ENCODE peak calls at places on chromosomes 5 and 9, in four cellular contexts. I is A549, X is H1, T is K562. G is an unnamed sample.

GRCh38 chr5:108998216-108998615 is 250.5 kb downstream of the FER start:
- DNase-seq in I (no peak), T (no peak), X (no peak), G (no peak)

GRCh38 chr9:115494958-115495690 is 377.2 kb upstream of the TNC start:
- DNase-seq in X (no peak), T (no peak), I (no peak), G (peak; percentile 85)

GRCh38 chr5:4113426-4113825 is 517.8 kb downstream of the IRX1 start:
- DNase-seq in I (no peak), X (no peak), T (no peak), G (no peak)

GRCh38 chr5:171312129-171312819 is 3.2 kb downstream of the TLX3 start:
- DNase-seq in T (no peak), X (peak; percentile 65), I (no peak), G (no peak)

GRCh38 chr9:131669234-131670172 is 70.4 kb downstream of the RAPGEF1 start:
- DNase-seq in T (no peak), I (no peak), X (no peak), G (no peak)

GRCh38 chr5:150215978-150216944 is 26.4 kb downstream of the SLC6A7 start:
- DNase-seq in I (no peak), T (no peak), X (no peak), G (peak; percentile 42)

GRCh38 chr5:79973511-79973910 is 17.6 kb downstream of the MTX3 start:
- DNase-seq in T (no peak), X (no peak), I (no peak), G (no peak)

GRCh38 chr5:40691894-40692293 is 12.2 kb downstream of the PTGER4 start:
- DNase-seq in X (no peak), T (no peak), I (no peak), G (no peak)

GRCh38 chr5:18752317-18752716 is 1118.1 kb downstream of the TAF11L14 start:
- DNase-seq in T (no peak), I (no peak), X (no peak), G (no peak)

GRCh38 chr5:72955143-72955767 is 586 bp upstream of the FCHO2 start:
- DNase-seq in I (no peak), T (peak; percentile 70), X (no peak), G (peak; percentile 64)

GRCh38 chr5:154740483-154740882 is 14.7 kb upstream of the LARP1 start:
- DNase-seq in X (no peak), I (no peak), T (no peak), G (no peak)

GRCh38 chr9:90848866-90849265 is 47.2 kb downstream of the SYK start:
- DNase-seq in T (no peak), I (no peak), X (no peak), G (no peak)

GRCh38 chr5:56055859-56056258 is 61.1 kb upstream of the IL6ST start:
- DNase-seq in I (no peak), T (no peak), X (no peak), G (no peak)

GRCh38 chr5:55159763-55160492 is at the start of gene GPX8:
- DNase-seq in T (peak; percentile 45), I (peak; percentile 76), X (no peak), G (peak; percentile 32)

GRCh38 chr5:111022301-111022700 is 49.2 kb upstream of the TSLP start:
- DNase-seq in T (no peak), X (no peak), I (no peak), G (no peak)

GRCh38 chr9:137032893-137033292 is 1.0 kb upstream of the FUT7 start:
- DNase-seq in X (no peak), I (no peak), T (no peak), G (no peak)

GRCh38 chr9:135973276-135974219 is 12.4 kb upstream of the UBAC1 start:
- DNase-seq in X (no peak), T (no peak), I (no peak), G (no peak)

GRCh38 chr5:74652576-74652975 is 12.0 kb upstream of the ENC1 start:
- DNase-seq in T (no peak), I (no peak), X (no peak), G (no peak)

GRCh38 chr9:34633851-34634550 is 3.6 kb downstream of the SIGMAR1 start:
- DNase-seq in X (peak; percentile 84), I (peak; percentile 85), T (peak; percentile 71), G (peak; percentile 56)

GRCh38 chr9:16625831-16626230 is 244.6 kb downstream of the BNC2 start:
- DNase-seq in X (no peak), I (no peak), T (no peak), G (no peak)

GRCh38 chr5:34627794-34628193 is 28.3 kb upstream of the RAI14 start:
- DNase-seq in X (no peak), T (no peak), I (no peak), G (no peak)

GRCh38 chr9:71209890-71210289 is 88.5 kb upstream of the TRPM3 start:
- DNase-seq in I (no peak), X (no peak), T (no peak), G (no peak)

GRCh38 chr5:91307023-91307422 is 76.1 kb downstream of the ARRDC3 start:
- DNase-seq in I (no peak), X (no peak), T (no peak), G (no peak)

GRCh38 chr5:102545175-102545574 is 46.4 kb upstream of the SLCO6A1 start:
- DNase-seq in T (peak; percentile 5), I (no peak), X (peak; percentile 63), G (peak; percentile 35)

GRCh38 chr5:136082390-136083193 is 50.1 kb upstream of the SMAD5 start:
- DNase-seq in I (peak; percentile 76), T (peak; percentile 74), X (peak; percentile 92), G (peak; percentile 59)

GRCh38 chr5:134070979-134071849 is 43.3 kb upstream of the TCF7 start:
- DNase-seq in X (peak; percentile 75), I (peak; percentile 66), T (no peak), G (peak; percentile 72)

GRCh38 chr5:112878760-112879159 is 17.7 kb downstream of the SRP19 start:
- DNase-seq in T (peak; percentile 47), X (no peak), I (no peak), G (no peak)

GRCh38 chr9:134366223-134367031 is 40.2 kb downstream of the RXRA start:
- DNase-seq in I (peak; percentile 86), T (no peak), X (no peak), G (no peak)

GRCh38 chr9:114033397-114034103 is 44.5 kb downstream of the AMBP start:
- DNase-seq in I (no peak), X (peak; percentile 82), T (peak; percentile 54), G (peak; percentile 13)

GRCh38 chr5:63483338-63483737 is 478.9 kb downstream of the HTR1A start:
- DNase-seq in I (no peak), T (no peak), X (no peak), G (no peak)

GRCh38 chr5:171855798-171856772 is 70.5 kb downstream of the SMIM23 start:
- DNase-seq in X (no peak), T (no peak), I (no peak), G (no peak)

GRCh38 chr9:38074441-38074943 is 5.5 kb upstream of the SHB start:
- DNase-seq in T (no peak), X (no peak), I (no peak), G (peak; percentile 72)

GRCh38 chr5:2184024-2184362 is 301.3 kb upstream of the IRX4 start:
- DNase-seq in X (no peak), T (no peak), I (no peak), G (no peak)

GRCh38 chr5:127077346-127077745 is 4.0 kb upstream of the C5orf63 start:
- DNase-seq in I (no peak), T (no peak), X (no peak), G (no peak)

GRCh38 chr5:143685416-143685815 is 126.5 kb upstream of the HMHB1 start:
- DNase-seq in I (no peak), T (no peak), X (no peak), G (peak; percentile 24)

GRCh38 chr9:77016526-77017504 is 2.6 kb upstream of the FOXB2 start:
- DNase-seq in T (no peak), X (peak; percentile 73), I (no peak), G (no peak)

GRCh38 chr9:120902824-120903608 is 23.6 kb downstream of the TRAF1 start:
- DNase-seq in X (no peak), T (no peak), I (no peak), G (no peak)

GRCh38 chr9:120905794-120906248 is 20.8 kb downstream of the TRAF1 start:
- DNase-seq in X (no peak), T (no peak), I (no peak), G (no peak)

GRCh38 chr9:120902286-120902685 is 24.3 kb downstream of the TRAF1 start:
- DNase-seq in T (no peak), X (no peak), I (no peak), G (no peak)

GRCh38 chr9:120904999-120905793 is 21.4 kb downstream of the TRAF1 start:
- DNase-seq in I (no peak), X (no peak), T (no peak), G (no peak)

GRCh38 chr9:120904061-120904998 is 22.3 kb downstream of the TRAF1 start:
- DNase-seq in T (no peak), X (no peak), I (no peak), G (no peak)
- TF ChIP-seq PHF8 in T (no peak), X (no peak), I (no peak), G (no peak)

DNA sequence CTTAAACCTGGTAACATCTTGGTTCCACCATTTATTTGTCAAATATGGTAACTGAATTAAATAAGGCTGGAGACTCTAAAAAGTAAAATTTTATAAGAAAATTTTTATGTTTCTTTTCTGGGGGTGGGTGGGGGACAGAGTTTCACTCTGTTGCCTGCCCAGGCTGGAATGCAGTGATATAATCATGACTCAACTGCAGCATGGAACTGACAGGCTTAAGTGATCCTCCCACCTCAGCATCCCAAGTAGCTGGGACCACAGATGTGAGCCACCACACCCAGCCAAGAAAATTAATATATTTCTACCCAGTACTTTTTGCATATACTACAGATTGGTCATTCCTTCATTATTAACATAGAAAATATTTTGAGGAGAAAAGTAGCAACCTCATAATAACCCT is 216.9 kb downstream of the DEPDC1B start:
- DNase-seq in I (no peak), X (no peak), T (no peak), G (no peak)
- TF ChIP-seq PHF8 in I (no peak), X (no peak), T (no peak), G (no peak)

GRCh38 chr9:35756743-35757526 is 2.9 kb upstream of the MSMP start:
- DNase-seq in X (peak; percentile 87), T (peak; percentile 66), I (peak; percentile 64), G (peak; percentile 62)
- TF ChIP-seq PHF8 in X (peak; percentile 61), T (peak; percentile 48), I (peak; percentile 41), G (peak; percentile 71)

GRCh38 chr5:132475939-132476852 is 14.4 kb downstream of the IRF1 start:
- DNase-seq in T (no peak), I (no peak), X (no peak), G (peak; percentile 83)
- TF ChIP-seq PHF8 in T (no peak), I (no peak), X (no peak), G (no peak)

GRCh38 chr5:39624268-39624886 is 199.6 kb upstream of the DAB2 start:
- DNase-seq in I (no peak), T (no peak), X (no peak), G (peak; percentile 47)
- TF ChIP-seq PHF8 in I (no peak), T (no peak), X (no peak), G (no peak)

GRCh38 chr5:176776916-176777315 is 33.4 kb upstream of the UNC5A start:
- DNase-seq in T (no peak), I (no peak), X (peak; percentile 31), G (no peak)
- TF ChIP-seq PHF8 in T (no peak), I (no peak), X (no peak), G (no peak)